ENCODE peak calls at places on chromosomes 5 and 9, in five cellular contexts. Z, E, K, M and S are unnamed samples.

GRCh38 chr9:70832487-70832886 is 288.9 kb downstream of the TRPM3 start:
- DNase-seq in Z (peak), E (no peak), K (peak), M (peak), S (no peak)

GRCh38 chr5:157469073-157469472 is 9.1 kb downstream of the NIPAL4 start:
- DNase-seq in Z (no peak), E (no peak), K (no peak), M (no peak), S (no peak)

GRCh38 chr9:109107402-109108240 is 12.1 kb downstream of the TMEM245 start:
- DNase-seq in Z (peak), E (no peak), K (peak), M (peak), S (no peak)

GRCh38 chr9:134936021-134936761 is 18.5 kb upstream of the FCN1 start:
- DNase-seq in Z (no peak), E (peak), K (no peak), M (no peak), S (peak)

GRCh38 chr5:148957591-148958202 is 105.2 kb downstream of the SH3TC2 start:
- DNase-seq in Z (peak), E (peak), K (peak), M (peak), S (peak)

GRCh38 chr5:51302358-51302757 is 80.9 kb upstream of the ISL1 start:
- DNase-seq in Z (no peak), E (no peak), K (no peak), M (no peak), S (no peak)

GRCh38 chr9:137167113-137167751 is 2.6 kb downstream of the LRRC26 start:
- DNase-seq in Z (no peak), E (no peak), K (no peak), M (no peak), S (no peak)

GRCh38 chr5:130198927-130199326 is 294.7 kb downstream of the CHSY3 start:
- DNase-seq in Z (peak), E (no peak), K (peak), M (no peak), S (peak)

GRCh38 chr9:15606667-15607472 is 54.0 kb downstream of the CCDC171 start:
- DNase-seq in Z (peak), E (no peak), K (peak), M (peak), S (no peak)

GRCh38 chr9:130932220-130933069 is 6.6 kb downstream of the FIBCD1 start:
- DNase-seq in Z (peak), E (no peak), K (peak), M (no peak), S (no peak)
- TF ChIP-seq CTCF in Z (peak), E (no peak), K (peak), M (peak), S (no peak)

DNA sequence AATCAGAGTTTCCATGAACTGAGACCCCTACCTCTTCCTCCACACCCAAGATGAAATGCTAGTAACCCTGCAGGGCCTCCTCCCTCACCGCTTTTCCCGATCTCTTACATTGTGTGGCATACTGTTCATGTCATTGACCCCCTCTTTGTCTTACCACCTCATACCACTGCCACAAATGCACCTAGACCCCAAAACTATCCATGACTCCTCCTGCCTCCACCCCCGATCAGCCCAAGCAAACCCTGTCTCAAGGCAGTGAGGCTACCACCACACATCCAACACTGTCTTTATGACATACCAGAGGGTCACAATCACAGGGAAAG is 55.7 kb downstream of the PLAC8L1 start:
- DNase-seq in Z (no peak), E (no peak), K (no peak), M (no peak), S (no peak)
- TF ChIP-seq CTCF in Z (no peak), E (no peak), K (no peak), M (no peak), S (no peak)

DNA sequence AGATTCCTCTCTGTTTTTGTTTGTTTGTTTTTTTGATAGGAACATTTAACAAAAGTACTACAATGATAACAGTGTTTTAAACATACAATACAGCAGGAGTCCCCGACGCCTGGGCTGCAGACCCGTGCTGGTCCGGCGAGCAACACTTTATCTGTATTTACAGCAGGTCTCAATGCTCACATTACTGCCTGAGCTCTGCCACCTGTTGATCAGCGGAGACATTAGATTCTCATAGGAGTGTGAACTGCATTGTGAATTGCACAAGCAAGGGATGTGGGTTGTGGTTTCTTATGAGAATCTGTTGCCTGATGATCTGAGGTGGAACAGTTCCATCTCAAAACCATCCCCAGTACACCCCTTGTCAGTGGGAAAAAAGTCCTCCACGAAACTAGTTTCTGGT is 1068.5 kb upstream of the CDH10 start:
- DNase-seq in Z (no peak), E (no peak), K (no peak), M (no peak), S (no peak)
- TF ChIP-seq CTCF in Z (no peak), E (no peak), K (no peak), M (no peak), S (no peak)

GRCh38 chr9:95096807-95097206 is 220.7 kb downstream of the FANCC start:
- DNase-seq in Z (no peak), E (no peak), K (no peak), M (no peak), S (no peak)
- TF ChIP-seq CTCF in Z (no peak), E (no peak), K (peak), M (no peak), S (no peak)